ENCODE peak calls at places on chromosome 17, in four cellular contexts. F, I, X and N are unnamed samples.

GRCh38 chr17:31448467-31449077 is 57.1 kb downstream of the RAB11FIP4 start:
- DNase-seq in F (peak; percentile 62), I (no peak), X (no peak), N (no peak)

GRCh38 chr17:38547439-38547838 is 58.3 kb downstream of the SRCIN1 start:
- DNase-seq in F (no peak), I (no peak), X (no peak), N (no peak)

GRCh38 chr17:76922084-76922483 is 53.9 kb downstream of the MGAT5B start:
- DNase-seq in F (no peak), I (no peak), X (no peak), N (no peak)

GRCh38 chr17:43020789-43021738 is 1.1 kb downstream of the VAT1 start:
- DNase-seq in F (peak; percentile 50), I (peak; percentile 70), X (peak; percentile 46), N (peak; percentile 76)

GRCh38 chr17:76868176-76868668 is at the start of gene MGAT5B:
- DNase-seq in F (peak; percentile 76), I (peak; percentile 97), X (peak; percentile 87), N (peak; percentile 97)

GRCh38 chr17:28004344-28004743 is 38.1 kb upstream of the NLK start:
- DNase-seq in F (no peak), I (no peak), X (no peak), N (no peak)

GRCh38 chr17:3411070-3411469 is at the start of gene OR3A3:
- DNase-seq in F (no peak), I (no peak), X (no peak), N (no peak)

GRCh38 chr17:21463779-21464407 is 87.7 kb downstream of the KCNJ12 start:
- DNase-seq in F (no peak), I (no peak), X (no peak), N (no peak)

GRCh38 chr17:17235212-17236174 is 1.5 kb downstream of the FLCN start:
- DNase-seq in F (peak; percentile 44), I (no peak), X (no peak), N (no peak)

GRCh38 chr17:28993645-28994426 is 12.0 kb downstream of the SEZ6 start:
- DNase-seq in F (no peak), I (no peak), X (no peak), N (no peak)

GRCh38 chr17:2215616-2216364 is 87.8 kb downstream of the SMG6 start:
- DNase-seq in F (peak; percentile 94), I (peak; percentile 76), X (no peak), N (peak; percentile 79)

GRCh38 chr17:6043405-6043804 is 26.8 kb upstream of the WSCD1 start:
- DNase-seq in F (no peak), I (no peak), X (no peak), N (no peak)

GRCh38 chr17:68616334-68616733 is 15.2 kb upstream of the FAM20A start:
- DNase-seq in F (no peak), I (no peak), X (no peak), N (no peak)

GRCh38 chr17:82317394-82318168 is at the start of gene CD7:
- DNase-seq in F (no peak), I (no peak), X (no peak), N (no peak)

GRCh38 chr17:50169121-50169764 is 3.4 kb downstream of the SGCA start:
- DNase-seq in F (peak; percentile 74), I (peak; percentile 77), X (peak; percentile 56), N (peak; percentile 81)

GRCh38 chr17:58267347-58268324 is 13.1 kb downstream of the MPO start:
- DNase-seq in F (no peak), I (no peak), X (no peak), N (no peak)

GRCh38 chr17:9538626-9539025 is 37.0 kb downstream of the STX8 start:
- DNase-seq in F (no peak), I (no peak), X (no peak), N (no peak)

GRCh38 chr17:59763861-59764260 is 56.4 kb downstream of the VMP1 start:
- DNase-seq in F (peak; percentile 95), I (no peak), X (no peak), N (no peak)

GRCh38 chr17:62718420-62718819 is 89.7 kb downstream of the MARCHF10 start:
- DNase-seq in F (peak; percentile 61), I (no peak), X (no peak), N (no peak)

GRCh38 chr17:46273541-46274236 is 21.2 kb upstream of the LRRC37A start:
- DNase-seq in F (no peak), I (no peak), X (no peak), N (no peak)

GRCh38 chr17:61806081-61806828 is 57.1 kb downstream of the BRIP1 start:
- DNase-seq in F (no peak), I (no peak), X (no peak), N (no peak)

GRCh38 chr17:66904760-66905637 is 59.5 kb upstream of the CACNG4 start:
- DNase-seq in F (peak; percentile 72), I (no peak), X (no peak), N (no peak)

GRCh38 chr17:75142236-75142971 is 10.9 kb upstream of the NT5C start:
- DNase-seq in F (no peak), I (no peak), X (no peak), N (no peak)
- TF ChIP-seq CTCF in F (no peak), I (no peak), X (no peak), N (no peak)

GRCh38 chr17:7716901-7717755 is at the start of gene DNAH2:
- DNase-seq in F (peak; percentile 90), I (peak; percentile 77), X (peak; percentile 84), N (peak; percentile 82)
- TF ChIP-seq CTCF in F (peak; percentile 57), I (no peak), X (peak; percentile 54), N (peak; percentile 58)

GRCh38 chr17:37410357-37410756 is 3.7 kb downstream of the TADA2A start:
- DNase-seq in F (peak; percentile 8), I (no peak), X (no peak), N (no peak)

GRCh38 chr17:37417852-37418251 is 11.2 kb downstream of the TADA2A start:
- DNase-seq in F (peak; percentile 85), I (no peak), X (no peak), N (no peak)

DNA sequence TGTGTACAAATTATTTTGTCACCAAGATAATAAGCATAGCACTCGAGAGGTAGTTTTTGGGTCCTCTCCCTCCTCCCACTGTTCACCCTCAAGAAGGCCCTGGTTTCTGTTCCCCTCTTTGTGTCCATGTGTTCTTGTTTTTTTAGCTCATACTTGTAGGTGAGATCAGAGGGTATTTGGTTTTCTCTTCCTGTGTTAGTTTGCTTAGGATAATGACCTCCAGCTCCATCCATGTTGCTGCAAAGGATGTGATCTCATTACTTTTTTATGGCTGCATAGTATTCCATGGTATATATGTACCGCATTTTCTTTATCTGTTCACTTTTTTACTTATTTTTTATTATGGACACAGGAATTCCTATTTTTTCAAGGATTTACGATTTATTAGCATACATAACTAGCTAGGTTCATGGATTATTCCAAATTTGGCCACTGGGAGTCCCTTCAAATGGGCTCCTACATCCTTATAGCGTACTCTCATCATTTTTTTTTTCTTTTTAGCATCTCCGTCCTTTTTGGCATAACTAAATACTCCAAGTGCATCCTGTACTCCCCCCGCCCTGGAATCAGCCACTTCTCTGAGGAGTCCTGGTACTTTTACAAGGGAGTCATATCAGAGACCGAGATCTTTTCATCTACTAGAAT is 7.3 kb downstream of the TADA2A start:
- DNase-seq in F (peak; percentile 20), I (no peak), X (no peak), N (no peak)
- TF ChIP-seq CTCF in F (peak; percentile 33), I (no peak), X (peak; percentile 39), N (no peak)

DNA sequence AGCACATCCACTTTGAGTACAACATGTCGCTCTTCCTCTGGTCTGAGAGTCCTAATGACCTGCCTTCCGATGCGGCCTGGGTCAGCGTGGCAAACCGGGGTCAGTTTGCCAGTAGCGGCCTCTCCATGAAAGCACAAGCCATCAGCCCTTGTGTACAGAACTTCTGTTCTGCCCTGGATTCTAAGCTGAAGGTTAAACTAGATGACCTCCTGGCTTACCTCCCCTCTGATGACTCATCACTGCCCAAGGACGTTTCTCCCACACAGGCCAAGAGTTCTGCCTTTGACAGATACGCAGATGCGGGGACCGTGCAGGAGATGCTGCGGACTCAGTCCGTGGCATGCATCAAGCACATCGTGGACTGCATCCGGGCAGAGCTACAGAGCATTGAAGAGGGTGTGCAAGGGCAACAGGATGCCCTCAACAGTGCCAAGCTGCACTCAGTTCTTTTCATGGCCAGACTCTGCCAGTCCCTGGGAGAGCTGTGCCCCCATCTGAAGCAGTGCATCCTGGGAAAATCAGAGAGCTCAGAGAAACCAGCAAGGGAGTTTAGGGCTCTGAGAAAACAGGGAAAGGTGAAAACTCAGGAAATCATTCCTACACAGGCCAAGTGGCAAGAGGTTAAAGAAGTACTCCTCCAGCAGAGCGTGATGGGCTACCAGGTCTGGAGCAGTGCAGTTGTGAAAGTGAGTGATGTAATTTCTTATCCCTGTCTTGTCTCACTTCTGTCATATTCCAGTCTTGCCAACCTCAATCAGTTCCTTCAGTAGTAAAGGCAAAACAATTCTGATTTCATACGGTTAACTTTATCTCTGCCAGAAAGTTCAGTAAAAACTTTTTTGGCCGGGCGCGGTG is 8.6 kb downstream of the COG1 start:
- DNase-seq in F (no peak), I (no peak), X (no peak), N (no peak)
- TF ChIP-seq CTCF in F (no peak), I (no peak), X (no peak), N (no peak)

DNA sequence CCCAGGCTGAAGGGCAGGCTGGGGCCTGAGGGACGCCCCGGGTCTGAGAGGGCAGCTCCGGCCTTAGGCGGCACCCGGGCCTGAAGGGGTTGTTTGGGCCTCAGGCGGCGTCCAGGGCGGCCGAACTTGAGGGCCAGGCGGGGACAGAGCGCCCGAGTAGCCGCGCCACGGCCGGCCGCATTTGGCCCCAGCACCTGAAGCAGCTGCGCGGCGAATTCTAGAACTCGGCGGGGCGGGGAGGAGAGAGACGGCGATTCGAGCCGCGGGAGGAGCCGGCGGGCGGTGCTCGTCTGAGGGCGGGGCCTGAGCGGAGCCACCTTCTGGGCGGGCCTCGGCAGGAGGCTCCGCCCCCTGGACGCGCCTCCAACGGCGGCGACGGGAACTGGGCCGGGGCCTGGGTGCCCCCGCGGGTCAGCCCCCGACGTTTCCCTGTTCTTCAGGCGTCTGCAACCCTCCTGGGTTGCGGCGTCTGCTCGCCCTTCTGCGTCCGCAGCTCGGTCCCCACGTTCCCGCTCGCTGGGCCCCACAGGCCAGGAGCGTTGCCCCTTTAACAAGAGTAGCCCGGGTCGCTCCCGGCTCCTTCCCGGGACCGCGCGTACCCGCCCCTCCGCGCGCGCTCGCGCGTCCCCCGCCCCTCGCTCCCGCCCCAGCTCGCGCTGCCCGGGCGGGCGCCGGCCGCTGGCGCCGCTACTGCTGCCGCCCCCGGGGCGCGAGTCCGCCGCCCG is at the start of the genes INCA1 and KIF1C:
- DNase-seq in F (peak; percentile 82), I (peak; percentile 100), X (peak; percentile 86), N (peak; percentile 100)
- TF ChIP-seq CTCF in F (no peak), I (no peak), X (peak; percentile 24), N (no peak)